ENCODE peak calls at places on chromosome 7, in four cellular contexts. Y is right atrium auricular region, W is HFFc6, N is adipocyte. M is an unnamed sample.

GRCh38 chr7:103856929-103857328 is 132.5 kb downstream of the RELN start:
- DNase-seq in N (no peak), Y (no peak), W (no peak), M (no peak)

GRCh38 chr7:87328281-87328680 is 17.2 kb upstream of the CROT start:
- DNase-seq in Y (no peak), W (no peak), N (peak; percentile 43), M (no peak)

GRCh38 chr7:140564643-140565042 is 76.0 kb downstream of the DENND2A start:
- DNase-seq in W (peak; percentile 28), N (peak; percentile 42), Y (no peak), M (no peak)

GRCh38 chr7:149790146-149790548 is 16.8 kb upstream of the ZNF467 start:
- DNase-seq in Y (no peak), N (peak; percentile 46), W (no peak), M (peak; percentile 47)

GRCh38 chr7:85226401-85227085 is 39.7 kb upstream of the SEMA3D start:
- DNase-seq in N (peak; percentile 25), W (no peak), Y (no peak), M (no peak)

GRCh38 chr7:33937871-33938270 is 32.5 kb downstream of the BMPER start:
- DNase-seq in Y (no peak), N (no peak), W (no peak), M (no peak)

GRCh38 chr7:142885311-142886230 is at the start of gene TRPV6:
- DNase-seq in Y (no peak), N (no peak), W (no peak), M (no peak)

GRCh38 chr7:1811850-1812692 is 142.0 kb downstream of the ELFN1 start:
- DNase-seq in W (no peak), Y (peak; percentile 44), N (peak; percentile 15), M (no peak)

GRCh38 chr7:101123703-101124068 is 3.2 kb upstream of the SERPINE1 start:
- DNase-seq in W (no peak), Y (no peak), N (no peak), M (no peak)

GRCh38 chr7:134562136-134562535 is 13.2 kb downstream of the AKR1B15 start:
- DNase-seq in Y (no peak), W (peak; percentile 10), N (peak; percentile 39), M (peak; percentile 13)

GRCh38 chr7:512541-513311 is 6.9 kb downstream of the PDGFA start:
- DNase-seq in Y (no peak), W (no peak), N (no peak), M (no peak)

GRCh38 chr7:7977774-7978173 is 9.2 kb downstream of the GLCCI1 start:
- DNase-seq in N (peak; percentile 55), W (no peak), Y (no peak), M (no peak)

GRCh38 chr7:94760702-94761101 is 104.8 kb upstream of the SGCE start:
- DNase-seq in W (no peak), N (no peak), Y (no peak), M (no peak)

GRCh38 chr7:95794917-95795515 is 22.7 kb downstream of the DYNC1I1 start:
- DNase-seq in W (no peak), Y (no peak), N (no peak), M (peak; percentile 17)

GRCh38 chr7:22219739-22220493 is 137.0 kb downstream of the RAPGEF5 start:
- DNase-seq in N (no peak), Y (no peak), W (no peak), M (no peak)

GRCh38 chr7:98921608-98922372 is 43.5 kb downstream of the TRRAP start:
- DNase-seq in Y (no peak), N (no peak), W (no peak), M (no peak)

M was measured in GM03348.